ENCODE peak calls at places on chromosome 10, in six cellular contexts. One of them, this sample, is unnamed.

GRCh38 chr10:3791974-3792633 is 7.1 kb upstream of the KLF6 start:
- DNase-seq in breast epithelium: no peak
- DNase-seq in IMR-90: peak
- DNase-seq in AG10803: peak
- DNase-seq in AG04450: no peak
- DNase-seq in left ventricle myocardium inferior: no peak
- DNase-seq in this sample: peak

GRCh38 chr10:28768227-28768626 is 90.9 kb downstream of the BAMBI start:
- DNase-seq in left ventricle myocardium inferior: no peak
- DNase-seq in AG04450: no peak
- DNase-seq in AG10803: no peak
- DNase-seq in breast epithelium: no peak
- DNase-seq in IMR-90: no peak
- DNase-seq in this sample: no peak

GRCh38 chr10:15789793-15790525 is 70.2 kb upstream of the ITGA8 start:
- DNase-seq in breast epithelium: no peak
- DNase-seq in IMR-90: peak
- DNase-seq in AG10803: peak
- DNase-seq in AG04450: peak
- DNase-seq in left ventricle myocardium inferior: no peak
- DNase-seq in this sample: peak

GRCh38 chr10:5293691-5294550 is 70.8 kb upstream of the UCN3 start:
- DNase-seq in AG04450: no peak
- DNase-seq in breast epithelium: no peak
- DNase-seq in left ventricle myocardium inferior: peak
- DNase-seq in IMR-90: peak
- DNase-seq in AG10803: peak
- DNase-seq in this sample: no peak

GRCh38 chr10:75851946-75852345 is 420.5 kb downstream of the LRMDA start:
- DNase-seq in AG04450: no peak
- DNase-seq in left ventricle myocardium inferior: no peak
- DNase-seq in AG10803: no peak
- DNase-seq in IMR-90: no peak
- DNase-seq in breast epithelium: no peak
- DNase-seq in this sample: peak

GRCh38 chr10:123930340-123931001 is 38.9 kb upstream of the CPXM2 start:
- DNase-seq in AG04450: no peak
- DNase-seq in IMR-90: peak
- DNase-seq in left ventricle myocardium inferior: no peak
- DNase-seq in breast epithelium: no peak
- DNase-seq in AG10803: peak
- DNase-seq in this sample: peak

GRCh38 chr10:124344266-124344590 is 74.5 kb downstream of the OAT start:
- DNase-seq in AG10803: no peak
- DNase-seq in breast epithelium: peak
- DNase-seq in left ventricle myocardium inferior: no peak
- DNase-seq in AG04450: no peak
- DNase-seq in IMR-90: no peak
- DNase-seq in this sample: no peak

GRCh38 chr10:51696251-51696650 is 3.1 kb downstream of the CSTF2T start:
- DNase-seq in AG10803: peak
- DNase-seq in IMR-90: no peak
- DNase-seq in left ventricle myocardium inferior: no peak
- DNase-seq in AG04450: no peak
- DNase-seq in breast epithelium: no peak
- DNase-seq in this sample: peak

GRCh38 chr10:89702121-89702480 is 711 bp downstream of the KIF20B start:
- DNase-seq in breast epithelium: no peak
- DNase-seq in IMR-90: peak
- DNase-seq in AG04450: no peak
- DNase-seq in left ventricle myocardium inferior: no peak
- DNase-seq in AG10803: no peak
- DNase-seq in this sample: no peak

GRCh38 chr10:12177642-12178041 is 18.0 kb downstream of the NUDT5 start:
- DNase-seq in IMR-90: peak
- DNase-seq in AG04450: no peak
- DNase-seq in AG10803: no peak
- DNase-seq in breast epithelium: no peak
- DNase-seq in left ventricle myocardium inferior: no peak
- DNase-seq in this sample: no peak

GRCh38 chr10:31431021-31431420 is 112.0 kb downstream of the ZEB1 start:
- DNase-seq in left ventricle myocardium inferior: no peak
- DNase-seq in IMR-90: no peak
- DNase-seq in AG10803: no peak
- DNase-seq in AG04450: no peak
- DNase-seq in breast epithelium: no peak
- DNase-seq in this sample: no peak

GRCh38 chr10:63703113-63703670 is 182.0 kb downstream of the REEP3 start:
- DNase-seq in left ventricle myocardium inferior: no peak
- DNase-seq in AG04450: no peak
- DNase-seq in breast epithelium: no peak
- DNase-seq in IMR-90: peak
- DNase-seq in AG10803: peak
- DNase-seq in this sample: peak

GRCh38 chr10:48792687-48793096 is 108.0 kb downstream of the WDFY4 start:
- DNase-seq in breast epithelium: no peak
- DNase-seq in AG04450: peak
- DNase-seq in AG10803: peak
- DNase-seq in left ventricle myocardium inferior: no peak
- DNase-seq in IMR-90: peak
- DNase-seq in this sample: peak

GRCh38 chr10:101725296-101725695 is 30.3 kb upstream of the FBXW4 start:
- DNase-seq in breast epithelium: no peak
- DNase-seq in IMR-90: no peak
- DNase-seq in left ventricle myocardium inferior: no peak
- DNase-seq in AG10803: no peak
- DNase-seq in AG04450: no peak
- DNase-seq in this sample: no peak

GRCh38 chr10:68938884-68939283 is 17.1 kb upstream of the DDX21 start:
- DNase-seq in IMR-90: no peak
- DNase-seq in left ventricle myocardium inferior: no peak
- DNase-seq in AG04450: no peak
- DNase-seq in breast epithelium: no peak
- DNase-seq in AG10803: no peak
- DNase-seq in this sample: no peak

GRCh38 chr10:49023752-49024151 is 84.1 kb upstream of the LRRC18 start:
- DNase-seq in breast epithelium: no peak
- DNase-seq in left ventricle myocardium inferior: no peak
- DNase-seq in AG10803: peak
- DNase-seq in IMR-90: peak
- DNase-seq in AG04450: peak
- DNase-seq in this sample: peak

GRCh38 chr10:354901-355617 is 219.8 kb downstream of the ZMYND11 start:
- DNase-seq in AG04450: no peak
- DNase-seq in left ventricle myocardium inferior: no peak
- DNase-seq in AG10803: no peak
- DNase-seq in IMR-90: no peak
- DNase-seq in breast epithelium: no peak
- DNase-seq in this sample: no peak

GRCh38 chr10:112461029-112461887 is 14.2 kb downstream of the VTI1A start:
- DNase-seq in left ventricle myocardium inferior: no peak
- DNase-seq in AG04450: peak
- DNase-seq in IMR-90: peak
- DNase-seq in breast epithelium: no peak
- DNase-seq in AG10803: peak
- DNase-seq in this sample: peak

GRCh38 chr10:79386637-79387465 is 39.6 kb downstream of the PPIF start:
- DNase-seq in breast epithelium: no peak
- DNase-seq in IMR-90: no peak
- DNase-seq in left ventricle myocardium inferior: peak
- DNase-seq in AG04450: no peak
- DNase-seq in AG10803: no peak
- DNase-seq in this sample: no peak

GRCh38 chr10:119401671-119402395 is 140.7 kb downstream of the RGS10 start:
- DNase-seq in IMR-90: peak
- DNase-seq in AG10803: peak
- DNase-seq in AG04450: peak
- DNase-seq in breast epithelium: no peak
- DNase-seq in left ventricle myocardium inferior: peak
- DNase-seq in this sample: peak

GRCh38 chr10:23695825-23696420 is 257.0 kb downstream of the OTUD1 start:
- DNase-seq in IMR-90: no peak
- DNase-seq in AG10803: no peak
- DNase-seq in breast epithelium: no peak
- DNase-seq in left ventricle myocardium inferior: no peak
- DNase-seq in AG04450: no peak
- DNase-seq in this sample: no peak

GRCh38 chr10:95784279-95784913 is 28.4 kb downstream of the ENTPD1 start:
- DNase-seq in left ventricle myocardium inferior: no peak
- DNase-seq in AG10803: no peak
- DNase-seq in IMR-90: no peak
- DNase-seq in breast epithelium: no peak
- DNase-seq in AG04450: no peak
- DNase-seq in this sample: no peak

GRCh38 chr10:8583096-8583495 is 528.6 kb downstream of the GATA3 start:
- DNase-seq in AG04450: no peak
- DNase-seq in breast epithelium: no peak
- DNase-seq in AG10803: no peak
- DNase-seq in left ventricle myocardium inferior: no peak
- DNase-seq in IMR-90: no peak
- DNase-seq in this sample: no peak

GRCh38 chr10:10657139-10657760 is 360.4 kb upstream of the CELF2 start:
- DNase-seq in AG04450: no peak
- DNase-seq in AG10803: no peak
- DNase-seq in IMR-90: peak
- DNase-seq in left ventricle myocardium inferior: no peak
- DNase-seq in breast epithelium: no peak
- DNase-seq in this sample: no peak

GRCh38 chr10:117454502-117454901 is 79.3 kb upstream of the PDZD8 start:
- DNase-seq in AG04450: no peak
- DNase-seq in IMR-90: no peak
- DNase-seq in AG10803: peak
- DNase-seq in left ventricle myocardium inferior: no peak
- DNase-seq in breast epithelium: no peak
- DNase-seq in this sample: peak

GRCh38 chr10:117163061-117163953 is 25.2 kb upstream of the VAX1 start:
- DNase-seq in left ventricle myocardium inferior: no peak
- DNase-seq in IMR-90: no peak
- DNase-seq in AG10803: no peak
- DNase-seq in AG04450: no peak
- DNase-seq in breast epithelium: no peak
- DNase-seq in this sample: no peak

GRCh38 chr10:43735907-43736306 is 87.2 kb upstream of the ZNF32 start:
- DNase-seq in AG10803: peak
- DNase-seq in left ventricle myocardium inferior: no peak
- DNase-seq in IMR-90: peak
- DNase-seq in breast epithelium: no peak
- DNase-seq in AG04450: peak
- DNase-seq in this sample: no peak

GRCh38 chr10:70564901-70565351 is 37.6 kb downstream of the PRF1 start:
- DNase-seq in AG04450: no peak
- DNase-seq in left ventricle myocardium inferior: no peak
- DNase-seq in IMR-90: no peak
- DNase-seq in breast epithelium: no peak
- DNase-seq in AG10803: no peak
- DNase-seq in this sample: no peak

GRCh38 chr10:44863344-44864041 is 47.6 kb upstream of the TMEM72 start:
- DNase-seq in breast epithelium: no peak
- DNase-seq in AG04450: no peak
- DNase-seq in IMR-90: no peak
- DNase-seq in left ventricle myocardium inferior: no peak
- DNase-seq in AG10803: no peak
- DNase-seq in this sample: no peak
- H3K4me3 ChIP-seq in breast epithelium: peak
- H3K4me3 ChIP-seq in AG04450: no peak
- H3K4me3 ChIP-seq in IMR-90: no peak
- H3K4me3 ChIP-seq in left ventricle myocardium inferior: peak
- H3K4me3 ChIP-seq in AG10803: peak
- H3K4me3 ChIP-seq in this sample: no peak

GRCh38 chr10:34815174-34816066 is at the start of gene PARD3:
- DNase-seq in breast epithelium: no peak
- DNase-seq in IMR-90: peak
- DNase-seq in AG10803: peak
- DNase-seq in left ventricle myocardium inferior: peak
- DNase-seq in AG04450: no peak
- DNase-seq in this sample: peak

GRCh38 chr10:34817054-34817453 is 2.0 kb upstream of the PARD3 start:
- DNase-seq in AG04450: no peak
- DNase-seq in breast epithelium: no peak
- DNase-seq in left ventricle myocardium inferior: no peak
- DNase-seq in AG10803: no peak
- DNase-seq in IMR-90: no peak
- DNase-seq in this sample: no peak

GRCh38 chr10:34817586-34817985 is 2.5 kb upstream of the PARD3 start:
- DNase-seq in AG10803: no peak
- DNase-seq in AG04450: no peak
- DNase-seq in IMR-90: no peak
- DNase-seq in breast epithelium: no peak
- DNase-seq in left ventricle myocardium inferior: no peak
- DNase-seq in this sample: no peak

GRCh38 chr10:34814228-34815173 is 595 bp downstream of the PARD3 start:
- DNase-seq in breast epithelium: no peak
- DNase-seq in AG04450: no peak
- DNase-seq in AG10803: peak
- DNase-seq in left ventricle myocardium inferior: peak
- DNase-seq in IMR-90: peak
- DNase-seq in this sample: peak

GRCh38 chr10:34816067-34817002 is 1.2 kb upstream of the PARD3 start:
- DNase-seq in AG10803: peak
- DNase-seq in IMR-90: peak
- DNase-seq in left ventricle myocardium inferior: no peak
- DNase-seq in AG04450: no peak
- DNase-seq in breast epithelium: no peak
- DNase-seq in this sample: peak
- H3K4me3 ChIP-seq in AG10803: peak
- H3K4me3 ChIP-seq in IMR-90: peak
- H3K4me3 ChIP-seq in left ventricle myocardium inferior: peak
- H3K4me3 ChIP-seq in AG04450: peak
- H3K4me3 ChIP-seq in breast epithelium: peak
- H3K4me3 ChIP-seq in this sample: peak

DNA sequence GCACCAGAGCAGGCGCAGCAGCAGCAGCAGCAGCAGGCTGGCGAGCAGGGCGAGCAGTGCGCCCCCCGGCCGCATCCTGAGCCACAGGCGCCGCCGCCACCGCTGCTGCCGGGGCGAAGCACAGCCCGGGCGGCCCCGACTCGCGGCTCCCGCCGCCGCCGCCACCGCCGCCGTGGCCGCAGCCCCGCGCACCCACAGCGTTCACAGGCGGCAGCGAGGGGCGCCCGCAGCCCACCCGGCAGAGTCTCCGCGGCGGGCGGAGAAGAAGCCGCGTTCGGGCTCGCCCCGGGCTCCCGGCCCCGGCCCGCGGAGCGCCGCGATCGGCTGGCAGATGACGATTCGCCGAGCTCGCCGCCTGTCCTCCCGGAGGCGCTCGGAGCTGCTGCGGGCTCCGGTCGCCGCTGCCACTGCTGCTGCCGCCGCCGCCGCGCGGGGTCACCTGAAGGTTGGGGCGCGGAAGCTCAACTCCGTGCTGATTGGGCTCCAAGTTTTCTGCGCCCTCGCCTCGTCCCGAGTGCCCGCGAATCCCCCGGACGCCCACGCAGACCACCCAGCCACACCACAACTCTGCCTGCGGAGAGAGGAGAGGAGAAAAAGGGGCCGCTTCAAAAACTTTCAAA is at the start of gene ST8SIA6:
- DNase-seq in breast epithelium: no peak
- DNase-seq in AG04450: no peak
- DNase-seq in IMR-90: peak
- DNase-seq in left ventricle myocardium inferior: peak
- DNase-seq in AG10803: peak
- DNase-seq in this sample: peak
- H3K4me3 ChIP-seq in breast epithelium: peak
- H3K4me3 ChIP-seq in AG04450: peak
- H3K4me3 ChIP-seq in IMR-90: peak
- H3K4me3 ChIP-seq in left ventricle myocardium inferior: peak
- H3K4me3 ChIP-seq in AG10803: peak
- H3K4me3 ChIP-seq in this sample: peak

GRCh38 chr10:133358920-133359300 is 1.1 kb upstream of the FUOM start:
- DNase-seq in AG10803: no peak
- DNase-seq in AG04450: no peak
- DNase-seq in left ventricle myocardium inferior: no peak
- DNase-seq in breast epithelium: no peak
- DNase-seq in IMR-90: no peak
- DNase-seq in this sample: no peak
- H3K4me3 ChIP-seq in AG10803: no peak
- H3K4me3 ChIP-seq in AG04450: no peak
- H3K4me3 ChIP-seq in left ventricle myocardium inferior: no peak
- H3K4me3 ChIP-seq in breast epithelium: no peak
- H3K4me3 ChIP-seq in IMR-90: no peak
- H3K4me3 ChIP-seq in this sample: no peak

This sample was measured in fibroblast of the aortic adventitia.